ENCODE peak calls at places on chromosomes 4 and X, in nine cellular contexts. M is ELR; Z is endodermal cell; G is heart right ventricle; Y is activated T-helper 1 cell treated with anti-CD3 and anti-CD28 coated beads, Interleukin-2, amount 50 U/mL, for 16 hours; F is EH; E is body of pancreas; Q is NCI-H1417; T is iris pigment epithelial cell. N is an unnamed sample.

GRCh38 chr4:113591982-113592381 is 169.6 kb downstream of the CAMK2D start:
- DNase-seq in Z (no peak), Q (no peak), M (no peak), E (no peak), T (peak), Y (no peak), F (peak), G (no peak), N (no peak)

GRCh38 chr4:8647094-8647570 is 54.6 kb downstream of the CPZ start:
- DNase-seq in F (no peak), M (no peak), Y (no peak), Q (no peak), E (no peak), G (no peak), Z (no peak), T (no peak), N (no peak)

GRCh38 chr4:146040623-146041022 is 102.0 kb upstream of the ZNF827 start:
- DNase-seq in Y (no peak), T (no peak), E (no peak), Q (no peak), M (no peak), G (no peak), F (no peak), Z (no peak), N (no peak)

GRCh38 chrX:132171478-132171877 is 43.7 kb upstream of the FRMD7 start:
- DNase-seq in F (peak), E (no peak), Q (no peak), Z (no peak), M (no peak), Y (no peak), T (no peak), G (no peak), N (no peak)

GRCh38 chrX:72201836-72202536 is 20.4 kb downstream of the PIN4 start:
- DNase-seq in Q (no peak), M (peak), Z (no peak), F (peak), Y (no peak), G (no peak), T (peak), E (no peak), N (peak)

GRCh38 chr4:10295326-10295725 is 161.9 kb downstream of the ZNF518B start:
- DNase-seq in Y (no peak), M (peak), G (no peak), F (peak), Q (no peak), Z (no peak), T (no peak), E (no peak), N (no peak)

GRCh38 chr4:98516042-98516440 is 142.4 kb downstream of the TSPAN5 start:
- DNase-seq in E (no peak), F (peak), Z (no peak), Q (no peak), G (no peak), T (peak), Y (no peak), M (peak), N (peak)

GRCh38 chrX:43646800-43647199 is 9.3 kb upstream of the MAOA start:
- DNase-seq in Q (no peak), M (no peak), F (no peak), Z (no peak), Y (no peak), G (no peak), T (no peak), E (no peak), N (no peak)

GRCh38 chrX:26192204-26192603 is at the start of gene MAGEB6:
- DNase-seq in F (no peak), M (no peak), T (no peak), Q (no peak), G (no peak), E (no peak), Z (peak), Y (no peak), N (no peak)

GRCh38 chr4:137124278-137124932 is 407.9 kb downstream of the PCDH18 start:
- DNase-seq in Z (no peak), Y (no peak), M (peak), F (peak), T (peak), Q (peak), G (peak), E (no peak), N (peak)

GRCh38 chr4:13302876-13303275 is 181.3 kb downstream of the RAB28 start:
- DNase-seq in T (no peak), E (no peak), Z (no peak), Q (no peak), M (no peak), Y (no peak), F (no peak), G (no peak), N (peak)

GRCh38 chr4:161936625-161937133 is 227.1 kb downstream of the FSTL5 start:
- DNase-seq in E (no peak), Q (no peak), M (peak), Y (no peak), T (peak), Z (peak), G (no peak), F (peak), N (peak)

GRCh38 chr4:138912714-138913340 is 102.8 kb upstream of the NOCT start:
- DNase-seq in Y (no peak), Q (no peak), Z (no peak), G (no peak), M (no peak), T (no peak), F (no peak), E (no peak), N (no peak)

GRCh38 chr4:41506071-41506470 is 31.9 kb upstream of the LIMCH1 start:
- DNase-seq in M (peak), G (no peak), F (peak), Z (no peak), Y (no peak), Q (no peak), T (peak), E (no peak), N (no peak)

GRCh38 chr4:6953751-6954380 is 44.2 kb downstream of the TBC1D14 start:
- DNase-seq in Y (no peak), E (peak), F (peak), M (no peak), Q (no peak), G (peak), T (peak), Z (peak), N (peak)

GRCh38 chr4:104524591-104524990 is 29.9 kb upstream of the CXXC4 start:
- DNase-seq in Y (no peak), Z (no peak), E (no peak), M (peak), Q (no peak), T (peak), G (no peak), F (no peak), N (no peak)

GRCh38 chr4:72945719-72946336 is 123.7 kb downstream of the COX18 start:
- DNase-seq in Q (no peak), Z (peak), M (no peak), T (no peak), Y (no peak), E (no peak), G (no peak), F (no peak), N (no peak)

GRCh38 chrX:133389975-133390374 is 25.3 kb downstream of the GPC4 start:
- DNase-seq in E (no peak), Y (no peak), Q (no peak), Z (no peak), T (no peak), M (no peak), G (no peak), F (no peak), N (no peak)

N was measured in adipocyte.